ENCODE peak calls at places on chromosomes 6 and 20, in four cellular contexts. B is iPS DF 6.9, Q is cardiac fibroblast, D is prostate gland. E is an unnamed sample.

GRCh38 chr6:153150767-153151440 is 19.8 kb upstream of the RGS17 start:
- DNase-seq in D (no peak), Q (no peak), B (no peak), E (no peak)

GRCh38 chr20:32470025-32470861 is 112.1 kb downstream of the ASXL1 start:
- DNase-seq in Q (peak), D (no peak), B (no peak), E (peak)

GRCh38 chr6:169158182-169158573 is 95.5 kb downstream of the THBS2 start:
- DNase-seq in Q (peak), B (no peak), D (no peak), E (no peak)

GRCh38 chr20:11182715-11183114 is 508.9 kb upstream of the JAG1 start:
- DNase-seq in D (no peak), B (no peak), Q (peak), E (no peak)

GRCh38 chr6:42396720-42397119 is 55.0 kb downstream of the TRERF1 start:
- DNase-seq in B (no peak), Q (no peak), D (no peak), E (no peak)

GRCh38 chr6:149317656-149318571 is at the start of gene TAB2:
- DNase-seq in Q (peak), D (peak), B (no peak), E (peak)

GRCh38 chr20:50341880-50342637 is 151.4 kb downstream of the CEBPB start:
- DNase-seq in D (no peak), B (no peak), Q (no peak), E (no peak)

GRCh38 chr6:157230971-157231370 is 92.3 kb downstream of the TMEM242 start:
- DNase-seq in B (no peak), D (no peak), Q (no peak), E (no peak)

GRCh38 chr6:84926171-84926570 is 161.8 kb upstream of the TBX18 start:
- DNase-seq in D (no peak), B (no peak), Q (peak), E (no peak)

GRCh38 chr6:143128346-143129015 is 67.8 kb downstream of the AIG1 start:
- DNase-seq in D (no peak), Q (no peak), B (no peak), E (no peak)

GRCh38 chr20:64003970-64004725 is 23.2 kb downstream of the PRPF6 start:
- DNase-seq in Q (no peak), D (no peak), B (no peak), E (no peak)

GRCh38 chr6:161435426-161436065 is 161.7 kb upstream of the AGPAT4 start:
- DNase-seq in B (no peak), Q (peak), D (no peak), E (no peak)

GRCh38 chr6:108578595-108579038 is 17.9 kb downstream of the FOXO3 start:
- DNase-seq in Q (peak), D (no peak), B (no peak), E (no peak)

GRCh38 chr20:46438156-46438750 is 31.8 kb upstream of the ELMO2 start:
- DNase-seq in B (no peak), Q (peak), D (no peak), E (no peak)

GRCh38 chr6:71164890-71165289 is 123.7 kb upstream of the OGFRL1 start:
- DNase-seq in D (no peak), B (no peak), Q (no peak), E (no peak)

GRCh38 chr20:8242827-8243764 is 111.0 kb downstream of the PLCB1 start:
- DNase-seq in B (no peak), Q (peak), D (no peak), E (no peak)

GRCh38 chr6:11950109-11950508 is 62.0 kb upstream of the HIVEP1 start:
- DNase-seq in D (no peak), Q (no peak), B (no peak), E (no peak)

GRCh38 chr6:157075549-157076426 is 247.5 kb downstream of the TMEM242 start:
- DNase-seq in B (no peak), D (no peak), Q (peak), E (no peak)

GRCh38 chr6:12150812-12151432 is 138.8 kb downstream of the HIVEP1 start:
- DNase-seq in B (no peak), D (peak), Q (no peak), E (peak)

GRCh38 chr6:167429353-167429752 is 104.5 kb downstream of the TTLL2 start:
- DNase-seq in Q (no peak), D (no peak), B (no peak), E (no peak)

GRCh38 chr20:10218536-10219451 is at the start of gene SNAP25:
- DNase-seq in D (peak), Q (peak), B (no peak), E (peak)

GRCh38 chr6:3749390-3749978 is 2.0 kb downstream of the PXDC1 start:
- DNase-seq in Q (no peak), D (peak), B (no peak), E (peak)

GRCh38 chr20:1087311-1087710 is 31.1 kb upstream of the PSMF1 start:
- DNase-seq in Q (no peak), B (no peak), D (no peak), E (no peak)

GRCh38 chr6:24329451-24329850 is 28.4 kb downstream of the DCDC2 start:
- DNase-seq in Q (no peak), D (no peak), B (no peak), E (no peak)

GRCh38 chr20:2603816-2604505 is 48.5 kb upstream of the NOP56 start:
- DNase-seq in D (no peak), B (no peak), Q (no peak), E (no peak)

GRCh38 chr6:53647437-53648094 is 18.0 kb downstream of the KLHL31 start:
- DNase-seq in B (no peak), Q (no peak), D (no peak), E (no peak)

GRCh38 chr20:51413753-51414323 is 128.7 kb downstream of the NFATC2 start:
- DNase-seq in Q (no peak), B (no peak), D (no peak), E (no peak)

GRCh38 chr6:142537612-142538478 is 236.0 kb downstream of the ADGRG6 start:
- DNase-seq in B (peak), D (no peak), Q (peak), E (no peak)

GRCh38 chr6:159693894-159694545 is 979 bp upstream of the SOD2 start:
- DNase-seq in D (peak), B (no peak), Q (peak), E (peak)

GRCh38 chr6:104956663-104957294 is at the start of gene LIN28B:
- DNase-seq in Q (no peak), B (no peak), D (no peak), E (no peak)

GRCh38 chr20:7195704-7196103 is 428.2 kb downstream of the BMP2 start:
- DNase-seq in Q (peak), B (no peak), D (no peak), E (no peak)

GRCh38 chr6:10954590-10955010 is 67.7 kb downstream of the SYCP2L start:
- DNase-seq in B (peak), Q (peak), D (peak), E (peak)

GRCh38 chr6:157121897-157122296 is 201.4 kb downstream of the TMEM242 start:
- DNase-seq in D (no peak), Q (no peak), B (no peak), E (no peak)

GRCh38 chr6:36758516-36759176 is 61.0 kb downstream of the RAB44 start:
- DNase-seq in D (no peak), B (no peak), Q (no peak), E (peak)

GRCh38 chr6:16205377-16206144 is 32.8 kb upstream of the GMPR start:
- DNase-seq in B (no peak), D (no peak), Q (peak), E (no peak)

GRCh38 chr6:107866606-107867301 is 42.6 kb upstream of the SCML4 start:
- DNase-seq in B (no peak), Q (peak), D (no peak), E (no peak)

GRCh38 chr6:25202505-25202904 is 76.7 kb upstream of the CARMIL1 start:
- DNase-seq in B (no peak), Q (peak), D (no peak), E (no peak)

GRCh38 chr6:157019115-157019628 is 242.0 kb downstream of the ARID1B start:
- DNase-seq in D (no peak), Q (no peak), B (no peak), E (no peak)

DNA sequence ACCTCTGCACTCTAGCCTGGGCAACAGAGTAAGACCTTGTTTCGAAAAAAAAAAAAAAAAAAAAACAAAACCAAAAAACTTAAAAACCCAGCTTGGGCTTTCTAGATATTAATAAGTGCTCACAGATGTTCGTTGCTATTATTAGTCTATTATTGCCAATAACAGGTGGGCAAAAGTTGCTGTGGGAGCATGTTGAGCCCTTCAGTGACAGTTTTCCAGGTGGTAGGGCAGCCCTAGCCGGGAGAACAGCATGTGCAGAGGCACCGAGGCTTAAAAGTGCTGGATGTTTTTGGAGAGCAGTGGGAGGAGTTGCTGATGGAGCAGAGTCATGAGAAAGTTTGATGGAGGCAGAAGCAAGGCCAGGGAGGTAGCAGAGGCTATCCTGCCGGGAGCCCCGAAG is 4.4 kb downstream of the PPP1R16B start:
- DNase-seq in D (no peak), Q (no peak), B (no peak), E (no peak)
- H3K4me3 ChIP-seq in D (no peak), Q (no peak), B (no peak), E (no peak)

GRCh38 chr6:21597243-21597682 is 3.7 kb downstream of the SOX4 start:
- DNase-seq in D (no peak), B (no peak), Q (no peak), E (no peak)
- H3K4me3 ChIP-seq in D (peak), B (peak), Q (peak), E (peak)

GRCh38 chr6:110329729-110330436 is 28.3 kb downstream of the METTL24 start:
- DNase-seq in B (no peak), D (no peak), Q (peak), E (peak)
- H3K4me3 ChIP-seq in B (no peak), D (peak), Q (no peak), E (no peak)

GRCh38 chr6:404685-405423 is 13.3 kb downstream of the IRF4 start:
- DNase-seq in D (no peak), Q (no peak), B (no peak), E (no peak)

GRCh38 chr6:402901-403658 is 11.5 kb downstream of the IRF4 start:
- DNase-seq in B (no peak), Q (no peak), D (no peak), E (no peak)

GRCh38 chr6:401239-401993 is 9.9 kb downstream of the IRF4 start:
- DNase-seq in D (no peak), B (no peak), Q (no peak), E (no peak)

GRCh38 chr6:401994-402640 is 10.6 kb downstream of the IRF4 start:
- DNase-seq in Q (no peak), B (no peak), D (no peak), E (no peak)

GRCh38 chr6:403659-404655 is 12.4 kb downstream of the IRF4 start:
- DNase-seq in D (no peak), B (no peak), Q (no peak), E (no peak)
- H3K4me3 ChIP-seq in D (no peak), B (no peak), Q (no peak), E (no peak)

GRCh38 chr6:45970326-45970725 is 45.3 kb downstream of the CLIC5 start:
- DNase-seq in B (no peak), Q (no peak), D (no peak), E (no peak)

GRCh38 chr6:45967363-45967762 is 48.3 kb downstream of the CLIC5 start:
- DNase-seq in D (no peak), B (no peak), Q (no peak), E (no peak)

GRCh38 chr6:45969026-45969425 is 46.6 kb downstream of the CLIC5 start:
- DNase-seq in D (no peak), B (no peak), Q (no peak), E (no peak)

GRCh38 chr6:45971287-45971686 is 44.4 kb downstream of the CLIC5 start:
- DNase-seq in B (no peak), D (no peak), Q (no peak), E (no peak)

GRCh38 chr6:45969883-45970282 is 45.8 kb downstream of the CLIC5 start:
- DNase-seq in D (no peak), B (no peak), Q (no peak), E (no peak)
- H3K4me3 ChIP-seq in D (no peak), B (no peak), Q (no peak), E (no peak)

E was measured in body of pancreas.